ENCODE peak calls at places on chromosomes 2 and 18, in four cellular contexts. Z is uterus, K is body of pancreas, M is endodermal cell. O is an unnamed sample. For H3K9me3 and H3K4me1, the result is how much of the 10 kb centered on the place peaks cover.

GRCh38 chr18:54607213-54607934 is 16.3 kb downstream of the DYNAP start:
- DNase-seq in K (peak), Z (no peak), M (peak), O (no peak)

GRCh38 chr2:97845818-97846217 is 132.4 kb downstream of the ZAP70 start:
- DNase-seq in K (no peak), Z (no peak), M (no peak), O (no peak)

GRCh38 chr2:75556679-75557366 is 3.9 kb downstream of the EVA1A start:
- DNase-seq in K (peak), M (peak), Z (no peak), O (no peak)

GRCh38 chr2:131035112-131035825 is 58.0 kb downstream of the FAM168B start:
- DNase-seq in M (peak), Z (no peak), K (no peak), O (no peak)

GRCh38 chr2:235640900-235641299 is 147.1 kb downstream of the AGAP1 start:
- DNase-seq in M (no peak), K (no peak), Z (no peak), O (no peak)

GRCh38 chr2:132757002-132757598 is 87.1 kb upstream of the LYPD1 start:
- DNase-seq in M (no peak), Z (no peak), K (no peak), O (no peak)

GRCh38 chr2:157466764-157467163 is 22.9 kb upstream of the CYTIP start:
- DNase-seq in Z (no peak), K (no peak), M (no peak), O (no peak)

GRCh38 chr2:18889565-18890332 is 300.4 kb upstream of the NT5C1B start:
- DNase-seq in K (no peak), Z (no peak), M (no peak), O (no peak)

GRCh38 chr18:23723121-23723520 is 33.9 kb downstream of the LAMA3 start:
- DNase-seq in Z (no peak), M (no peak), K (no peak), O (no peak)

GRCh38 chr2:66430906-66431619 is 3.9 kb upstream of the MEIS1 start:
- DNase-seq in M (peak), Z (peak), K (no peak), O (no peak)

GRCh38 chr2:196514641-196515040 is 124.9 kb upstream of the CCDC150 start:
- DNase-seq in K (no peak), M (no peak), Z (no peak), O (no peak)

GRCh38 chr2:41782306-41783158 is 265.3 kb upstream of the PKDCC start:
- DNase-seq in K (peak), Z (no peak), M (peak), O (no peak)

GRCh38 chr18:1585881-1586488 is 681.3 kb downstream of the ADCYAP1 start:
- DNase-seq in K (no peak), M (no peak), Z (no peak), O (no peak)

GRCh38 chr2:136025057-136025973 is 39.9 kb upstream of the DARS1 start:
- DNase-seq in Z (peak), M (peak), K (peak), O (peak)

GRCh38 chr2:26462100-26462499 is 15.8 kb downstream of the OTOF start:
- DNase-seq in M (no peak), K (no peak), Z (no peak), O (peak)

GRCh38 chr2:211748339-211748738 is 790.3 kb downstream of the ERBB4 start:
- DNase-seq in Z (no peak), K (no peak), M (no peak), O (no peak)

GRCh38 chr2:196278491-196278911 is 107.1 kb upstream of the STK17B start:
- DNase-seq in M (no peak), K (no peak), Z (no peak), O (no peak)

GRCh38 chr2:215849771-215850170 is 163.6 kb downstream of the MREG start:
- DNase-seq in M (no peak), K (no peak), Z (no peak), O (no peak)

DNA sequence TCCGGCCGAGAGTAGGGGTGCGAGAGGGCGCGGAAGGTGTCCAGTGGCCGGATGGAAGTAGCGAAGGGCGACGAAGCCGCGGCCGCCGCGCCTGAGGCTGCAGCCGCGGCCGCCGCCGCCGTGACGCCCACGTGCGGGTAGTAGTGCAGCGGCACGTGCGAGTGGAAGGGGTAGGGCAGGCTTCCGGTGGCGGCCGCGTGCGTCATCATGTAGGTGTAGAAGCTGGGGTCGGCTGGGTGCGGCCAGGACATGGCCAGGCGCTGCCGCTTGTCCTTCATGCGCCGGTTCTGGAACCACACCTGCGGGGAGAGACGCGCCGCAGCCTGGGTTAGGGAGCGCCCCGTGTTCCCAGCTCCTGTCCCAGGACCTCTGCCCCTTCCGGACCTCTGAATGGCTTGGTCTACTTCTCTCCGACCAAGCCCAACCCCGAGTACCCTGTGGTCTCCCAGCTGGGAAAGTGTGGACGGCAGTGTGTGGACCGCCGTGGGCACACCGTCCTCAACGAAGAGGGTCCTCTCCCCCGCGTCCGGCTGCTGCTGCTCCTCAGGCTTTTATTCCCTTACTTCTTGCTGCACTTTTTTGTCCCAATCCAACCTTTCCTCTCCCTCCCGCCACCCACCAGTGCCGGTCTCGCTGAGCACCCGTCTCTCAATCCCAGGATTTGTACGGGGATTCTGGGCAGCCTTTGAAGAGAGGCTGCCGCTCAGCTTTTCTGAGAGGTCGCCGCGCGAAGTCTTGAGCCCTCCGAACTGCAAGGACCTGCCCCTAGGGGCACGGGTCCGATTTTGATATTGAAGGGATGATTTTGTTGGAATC is 3.0 kb downstream of the EVX2 start:
- DNase-seq in Z (no peak), K (no peak), M (peak), O (no peak)
- H3K9me3 ChIP-seq in Z (under half), K (under half), M (under half), O (under half)

DNA sequence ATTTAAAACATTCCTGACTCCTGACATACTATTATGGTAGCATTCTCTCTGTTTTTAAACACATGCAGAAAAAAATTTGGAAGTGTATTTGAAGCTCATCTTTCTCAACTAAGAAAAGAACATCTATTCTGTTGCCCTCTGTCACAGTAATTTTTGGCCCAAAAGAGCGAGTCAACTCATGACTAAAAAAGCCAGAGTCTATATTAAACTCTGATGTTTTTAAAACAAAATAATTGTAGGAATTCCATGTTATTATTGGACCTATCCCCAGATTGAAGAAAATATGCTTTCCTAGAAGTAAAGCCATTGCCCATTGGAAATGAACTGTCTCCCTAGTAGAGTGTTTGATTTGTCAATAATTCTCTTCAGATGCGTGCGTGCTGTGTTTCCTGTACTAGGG is 96.7 kb downstream of the CRIM1 start:
- DNase-seq in M (no peak), Z (no peak), K (no peak), O (no peak)
- H3K4me1 ChIP-seq in M (under half), Z (under half), K (under half), O (under half)

GRCh38 chr2:115491394-115491793 is 1049.0 kb downstream of the DPP10 start:
- DNase-seq in M (no peak), Z (no peak), K (no peak), O (no peak)
- H3K9me3 ChIP-seq in M (under half), Z (under half), K (under half), O (under half)

GRCh38 chr2:218858138-218858445 is 1.5 kb upstream of the WNT6 start:
- DNase-seq in K (no peak), Z (no peak), M (no peak), O (no peak)
- H3K4me1 ChIP-seq in K (under half), Z (under half), M (under half), O (under half)

GRCh38 chr2:140876015-140876414 is 1254.8 kb downstream of the LRP1B start:
- DNase-seq in Z (no peak), K (no peak), M (no peak), O (no peak)
- H3K9me3 ChIP-seq in Z (under half), K (under half), M (half or more), O (under half)

GRCh38 chr2:11829324-11829946 is 83.0 kb downstream of the LPIN1 start:
- DNase-seq in Z (peak), M (peak), K (peak), O (peak)
- H3K4me1 ChIP-seq in Z (under half), M (under half), K (under half), O (under half)

DNA sequence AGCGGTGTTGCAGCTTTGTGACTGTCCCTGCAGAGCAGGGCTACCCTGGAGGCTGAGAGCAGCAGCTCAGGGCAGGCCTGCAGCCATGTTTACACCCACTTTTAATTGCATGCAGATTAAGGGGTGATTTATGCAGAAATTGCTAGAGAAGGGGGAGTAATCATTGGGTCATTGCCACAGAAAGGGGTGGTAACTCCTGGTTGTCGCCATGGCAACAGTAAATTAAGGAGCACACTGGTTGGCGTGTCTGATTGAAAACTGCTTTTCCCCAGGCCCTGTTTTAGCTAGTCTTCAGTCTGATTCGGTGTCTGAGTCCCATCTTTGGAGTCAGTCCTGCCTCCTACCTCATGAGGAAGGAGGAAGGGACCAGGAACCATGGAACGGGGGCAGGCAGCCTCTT is 195.5 kb upstream of the HDAC4 start:
- DNase-seq in K (no peak), M (peak), Z (peak), O (no peak)
- H3K9me3 ChIP-seq in K (under half), M (under half), Z (under half), O (under half)

DNA sequence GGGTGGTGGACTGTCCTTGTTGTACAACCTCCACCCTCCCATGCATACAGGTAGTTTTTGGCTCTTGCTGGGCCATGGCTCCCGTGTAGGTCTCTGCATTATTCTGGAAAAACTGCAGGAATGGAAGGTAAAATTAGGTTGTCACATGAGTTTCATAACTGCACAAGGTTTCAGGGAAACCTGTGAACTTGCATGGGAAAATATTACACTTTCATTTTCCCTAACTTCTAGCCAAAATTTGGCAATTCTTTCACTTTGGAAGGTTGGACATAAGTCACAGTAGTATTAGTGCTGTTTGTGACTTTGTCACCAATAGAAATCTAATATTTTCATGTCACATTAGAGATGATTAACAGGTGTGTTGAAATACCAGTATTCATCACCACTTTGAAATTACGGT is 118.1 kb upstream of the MGAT5 start:
- DNase-seq in K (no peak), Z (no peak), M (no peak), O (no peak)
- H3K4me1 ChIP-seq in K (half or more), Z (under half), M (under half), O (half or more)

GRCh38 chr2:127347734-127348392 is 39.9 kb downstream of the MAP3K2 start:
- DNase-seq in Z (no peak), K (no peak), M (no peak), O (no peak)

GRCh38 chr2:127351603-127352002 is 36.2 kb downstream of the MAP3K2 start:
- DNase-seq in K (no peak), M (no peak), Z (no peak), O (no peak)

GRCh38 chr2:127348421-127349000 is 39.3 kb downstream of the MAP3K2 start:
- DNase-seq in M (no peak), K (no peak), Z (no peak), O (no peak)

GRCh38 chr2:127343277-127343676 is 44.5 kb downstream of the MAP3K2 start:
- DNase-seq in Z (no peak), M (no peak), K (no peak), O (no peak)

GRCh38 chr2:127347000-127347399 is 40.8 kb downstream of the MAP3K2 start:
- DNase-seq in Z (no peak), K (no peak), M (no peak), O (no peak)
- H3K9me3 ChIP-seq in Z (under half), K (under half), M (under half), O (under half)

O was measured in right lobe of liver.